ENCODE peak calls at places on chromosome 21, in eight cellular contexts. One of them, this sample, is unnamed.

GRCh38 chr21:43965911-43966585 is 46.1 kb upstream of the TRAPPC10 start:
- DNase-seq in HepG2: no peak
- DNase-seq in erythroblast: no peak
- DNase-seq in lower leg skin: no peak
- DNase-seq in stomach: no peak
- DNase-seq in ovary: no peak
- DNase-seq in heart left ventricle: no peak
- DNase-seq in IMR-90: no peak
- DNase-seq in this sample: no peak

GRCh38 chr21:43188712-43189151 is 19.9 kb downstream of the CRYAA start:
- DNase-seq in heart left ventricle: no peak
- DNase-seq in stomach: peak
- DNase-seq in lower leg skin: peak
- DNase-seq in IMR-90: no peak
- DNase-seq in ovary: peak
- DNase-seq in erythroblast: no peak
- DNase-seq in HepG2: no peak
- DNase-seq in this sample: peak

GRCh38 chr21:31294691-31295090 is 49.4 kb downstream of the TIAM1 start:
- DNase-seq in ovary: no peak
- DNase-seq in lower leg skin: no peak
- DNase-seq in erythroblast: no peak
- DNase-seq in stomach: no peak
- DNase-seq in IMR-90: no peak
- DNase-seq in heart left ventricle: no peak
- DNase-seq in HepG2: no peak
- DNase-seq in this sample: no peak

GRCh38 chr21:45528981-45529784 is 13.1 kb downstream of the SLC19A1 start:
- DNase-seq in erythroblast: no peak
- DNase-seq in ovary: peak
- DNase-seq in heart left ventricle: peak
- DNase-seq in IMR-90: no peak
- DNase-seq in HepG2: peak
- DNase-seq in lower leg skin: no peak
- DNase-seq in stomach: peak
- DNase-seq in this sample: peak

GRCh38 chr21:45622416-45623097 is 21.0 kb upstream of the PCBP3 start:
- DNase-seq in IMR-90: no peak
- DNase-seq in ovary: no peak
- DNase-seq in erythroblast: no peak
- DNase-seq in stomach: no peak
- DNase-seq in HepG2: no peak
- DNase-seq in lower leg skin: no peak
- DNase-seq in heart left ventricle: no peak
- DNase-seq in this sample: peak

GRCh38 chr21:45571641-45572040 is 29.4 kb upstream of the SLC19A1 start:
- DNase-seq in lower leg skin: no peak
- DNase-seq in IMR-90: no peak
- DNase-seq in HepG2: no peak
- DNase-seq in heart left ventricle: no peak
- DNase-seq in erythroblast: no peak
- DNase-seq in stomach: no peak
- DNase-seq in ovary: no peak
- DNase-seq in this sample: no peak

GRCh38 chr21:39923441-39923840 is 56.2 kb downstream of the PCP4 start:
- DNase-seq in lower leg skin: no peak
- DNase-seq in ovary: no peak
- DNase-seq in HepG2: no peak
- DNase-seq in IMR-90: no peak
- DNase-seq in heart left ventricle: no peak
- DNase-seq in stomach: no peak
- DNase-seq in erythroblast: no peak
- DNase-seq in this sample: no peak

GRCh38 chr21:43806017-43806710 is 16.8 kb downstream of the RRP1 start:
- DNase-seq in HepG2: no peak
- DNase-seq in IMR-90: no peak
- DNase-seq in lower leg skin: no peak
- DNase-seq in stomach: no peak
- DNase-seq in ovary: no peak
- DNase-seq in erythroblast: no peak
- DNase-seq in heart left ventricle: peak
- DNase-seq in this sample: no peak

GRCh38 chr21:42403611-42404231 is at the start of gene UBASH3A:
- DNase-seq in HepG2: no peak
- DNase-seq in lower leg skin: no peak
- DNase-seq in ovary: no peak
- DNase-seq in erythroblast: peak
- DNase-seq in stomach: no peak
- DNase-seq in heart left ventricle: no peak
- DNase-seq in IMR-90: no peak
- DNase-seq in this sample: peak

GRCh38 chr21:17454315-17455027 is 58.4 kb upstream of the CXADR start:
- DNase-seq in lower leg skin: peak
- DNase-seq in stomach: no peak
- DNase-seq in HepG2: peak
- DNase-seq in erythroblast: peak
- DNase-seq in ovary: peak
- DNase-seq in IMR-90: peak
- DNase-seq in heart left ventricle: no peak
- DNase-seq in this sample: no peak

GRCh38 chr21:34922487-34922886 is 126.6 kb downstream of the RUNX1 start:
- DNase-seq in ovary: no peak
- DNase-seq in lower leg skin: no peak
- DNase-seq in heart left ventricle: no peak
- DNase-seq in IMR-90: no peak
- DNase-seq in stomach: no peak
- DNase-seq in erythroblast: no peak
- DNase-seq in HepG2: no peak
- DNase-seq in this sample: no peak
- TF ChIP-seq POLR2A in ovary: no peak
- TF ChIP-seq POLR2A in lower leg skin: no peak
- TF ChIP-seq POLR2A in heart left ventricle: no peak
- TF ChIP-seq POLR2A in IMR-90: no peak
- TF ChIP-seq POLR2A in stomach: no peak
- TF ChIP-seq POLR2A in erythroblast: no peak
- TF ChIP-seq POLR2A in HepG2: no peak
- TF ChIP-seq POLR2A in this sample: no peak

GRCh38 chr21:37563641-37564340 is 197.2 kb downstream of the DYRK1A start:
- DNase-seq in ovary: peak
- DNase-seq in lower leg skin: peak
- DNase-seq in stomach: peak
- DNase-seq in heart left ventricle: peak
- DNase-seq in IMR-90: peak
- DNase-seq in HepG2: no peak
- DNase-seq in erythroblast: peak
- DNase-seq in this sample: peak
- TF ChIP-seq POLR2A in ovary: peak
- TF ChIP-seq POLR2A in lower leg skin: no peak
- TF ChIP-seq POLR2A in stomach: no peak
- TF ChIP-seq POLR2A in heart left ventricle: no peak
- TF ChIP-seq POLR2A in IMR-90: peak
- TF ChIP-seq POLR2A in HepG2: no peak
- TF ChIP-seq POLR2A in erythroblast: peak
- TF ChIP-seq POLR2A in this sample: peak

DNA sequence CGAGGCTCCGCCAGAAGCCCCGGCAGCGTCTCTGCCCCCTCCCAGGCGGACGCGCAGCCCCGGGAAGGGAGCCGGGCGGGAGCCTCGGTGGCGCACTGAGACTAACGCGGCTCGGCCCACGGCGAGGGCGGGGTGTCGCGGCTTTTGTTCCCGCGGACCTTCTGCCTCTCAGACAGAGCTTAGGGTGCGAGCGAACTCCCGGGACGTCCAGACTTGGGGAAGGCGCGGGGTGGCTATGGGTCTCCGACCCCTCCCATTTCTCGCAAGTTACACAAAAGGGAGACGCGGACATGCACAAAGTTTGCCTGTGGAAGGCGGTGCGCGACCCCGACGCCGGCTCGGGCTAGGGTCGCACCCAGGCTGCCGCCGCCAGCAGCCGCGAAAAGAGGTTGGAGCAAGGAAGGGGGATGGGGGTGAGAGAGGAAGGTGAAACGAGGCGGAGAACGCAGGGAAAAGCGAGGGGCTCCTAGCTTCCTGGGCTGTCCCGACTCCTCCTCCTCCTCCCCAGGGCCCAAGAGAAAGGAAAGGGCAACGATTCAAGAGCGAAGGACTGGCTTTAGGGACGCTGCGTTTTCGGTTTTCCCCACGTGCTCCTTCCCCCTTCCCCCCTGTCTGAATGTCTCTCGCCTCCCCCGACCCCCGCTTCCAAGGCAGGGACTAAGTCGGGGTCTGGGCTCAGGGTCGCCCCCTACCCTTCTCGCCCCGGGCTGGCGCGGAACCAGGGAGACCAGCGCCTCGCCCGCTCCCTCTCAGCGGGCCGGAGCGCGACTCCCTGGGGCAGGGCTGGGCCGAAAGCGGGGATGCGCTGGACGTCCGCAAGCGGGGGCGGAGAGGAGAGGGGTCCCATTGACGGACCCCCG is 729 bp downstream of the APP start:
- DNase-seq in HepG2: no peak
- DNase-seq in IMR-90: peak
- DNase-seq in erythroblast: peak
- DNase-seq in ovary: peak
- DNase-seq in lower leg skin: peak
- DNase-seq in heart left ventricle: peak
- DNase-seq in stomach: peak
- DNase-seq in this sample: peak
- TF ChIP-seq POLR2A in HepG2: peak
- TF ChIP-seq POLR2A in IMR-90: no peak
- TF ChIP-seq POLR2A in erythroblast: no peak
- TF ChIP-seq POLR2A in ovary: peak
- TF ChIP-seq POLR2A in lower leg skin: no peak
- TF ChIP-seq POLR2A in heart left ventricle: no peak
- TF ChIP-seq POLR2A in stomach: no peak
- TF ChIP-seq POLR2A in this sample: no peak

DNA sequence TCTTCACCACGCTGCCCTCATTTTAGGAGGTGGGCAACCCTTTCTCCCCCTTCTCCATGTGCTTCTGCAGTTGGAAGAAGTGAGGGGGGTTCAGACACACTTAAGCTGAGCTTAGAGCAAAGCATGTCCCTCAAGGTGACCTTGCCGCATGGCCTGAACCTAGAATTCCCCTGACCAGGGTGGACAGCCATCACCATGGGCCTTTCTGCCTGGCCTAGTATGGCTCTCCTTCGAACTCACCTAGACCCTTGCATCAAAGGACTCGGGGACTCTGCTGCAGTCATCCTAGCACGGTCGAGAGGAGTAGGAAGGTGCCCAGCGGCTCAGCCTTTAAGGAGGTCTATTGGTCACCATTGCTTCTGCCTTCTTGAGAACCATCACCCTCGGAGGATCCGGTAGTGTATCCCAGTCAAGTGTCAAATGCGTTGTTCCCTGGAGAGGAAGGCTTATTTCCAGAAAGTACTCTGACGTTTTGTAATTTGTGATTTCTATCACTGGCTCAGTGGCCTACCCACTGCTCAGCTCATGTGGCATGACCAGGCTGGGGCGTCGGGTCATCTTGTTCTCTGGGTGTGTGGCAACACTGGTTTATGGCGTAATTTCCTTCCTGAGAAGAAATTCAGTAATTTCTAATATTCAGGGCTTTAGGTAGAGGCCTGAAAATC is at the start of gene KCNE1:
- DNase-seq in stomach: no peak
- DNase-seq in IMR-90: no peak
- DNase-seq in lower leg skin: peak
- DNase-seq in erythroblast: no peak
- DNase-seq in heart left ventricle: peak
- DNase-seq in HepG2: no peak
- DNase-seq in ovary: no peak
- DNase-seq in this sample: peak
- TF ChIP-seq POLR2A in stomach: no peak
- TF ChIP-seq POLR2A in IMR-90: no peak
- TF ChIP-seq POLR2A in lower leg skin: no peak
- TF ChIP-seq POLR2A in erythroblast: no peak
- TF ChIP-seq POLR2A in heart left ventricle: no peak
- TF ChIP-seq POLR2A in HepG2: no peak
- TF ChIP-seq POLR2A in ovary: no peak
- TF ChIP-seq POLR2A in this sample: no peak

DNA sequence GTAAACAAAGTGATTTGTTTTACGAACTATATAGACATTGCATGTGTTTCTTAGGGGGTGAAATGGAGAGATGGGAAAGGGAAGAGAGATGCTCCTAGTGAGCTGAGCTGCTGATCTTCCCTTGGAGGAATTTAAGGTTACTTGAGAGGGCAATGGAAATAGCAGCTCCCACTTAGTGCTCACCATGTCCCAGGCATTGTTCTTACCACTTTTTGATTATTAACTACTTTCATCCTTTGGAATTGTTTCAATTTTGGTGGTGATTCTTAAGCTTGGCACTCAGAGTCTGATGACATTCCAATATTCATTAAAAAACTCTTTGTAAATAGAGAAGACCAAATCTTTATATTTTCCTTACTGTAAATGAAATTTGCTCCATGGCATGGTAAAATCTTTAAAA is 124.9 kb downstream of the ITSN1 start:
- DNase-seq in erythroblast: no peak
- DNase-seq in ovary: no peak
- DNase-seq in heart left ventricle: no peak
- DNase-seq in HepG2: no peak
- DNase-seq in IMR-90: peak
- DNase-seq in lower leg skin: no peak
- DNase-seq in stomach: no peak
- DNase-seq in this sample: no peak
- TF ChIP-seq POLR2A in erythroblast: no peak
- TF ChIP-seq POLR2A in ovary: no peak
- TF ChIP-seq POLR2A in heart left ventricle: no peak
- TF ChIP-seq POLR2A in HepG2: no peak
- TF ChIP-seq POLR2A in IMR-90: no peak
- TF ChIP-seq POLR2A in lower leg skin: no peak
- TF ChIP-seq POLR2A in stomach: no peak
- TF ChIP-seq POLR2A in this sample: no peak

GRCh38 chr21:38913120-38913975 is 107.6 kb downstream of the ETS2 start:
- DNase-seq in lower leg skin: peak
- DNase-seq in erythroblast: peak
- DNase-seq in stomach: peak
- DNase-seq in ovary: peak
- DNase-seq in heart left ventricle: peak
- DNase-seq in IMR-90: peak
- DNase-seq in HepG2: no peak
- DNase-seq in this sample: peak
- TF ChIP-seq POLR2A in lower leg skin: no peak
- TF ChIP-seq POLR2A in erythroblast: no peak
- TF ChIP-seq POLR2A in stomach: no peak
- TF ChIP-seq POLR2A in ovary: peak
- TF ChIP-seq POLR2A in heart left ventricle: no peak
- TF ChIP-seq POLR2A in IMR-90: no peak
- TF ChIP-seq POLR2A in HepG2: no peak
- TF ChIP-seq POLR2A in this sample: peak

This sample was measured in sigmoid colon.